ENCODE peak calls at places on chromosomes 11 and 22, in nine cellular contexts. P is PC-3, N is esophagus squamous epithelium, J is upper lobe of right lung, K is Peyer's patch, H is cardiac muscle cell, D is ovary, V is IMR-90, E is adrenal gland. G is an unnamed sample.

GRCh38 chr11:63277345-63277943 is 34.0 kb upstream of the SLC22A25 start:
- DNase-seq in H (peak; percentile 19), D (no peak), J (no peak), P (peak; percentile 36), V (no peak), K (no peak), E (no peak), N (no peak), G (no peak)

GRCh38 chr11:124971810-124972209 is 17.8 kb downstream of the CCDC15 start:
- DNase-seq in V (peak; percentile 7), H (no peak), K (no peak), D (no peak), P (peak; percentile 70), J (no peak), E (no peak), N (no peak), G (no peak)

GRCh38 chr11:74371269-74372039 is 26.8 kb downstream of the PGM2L1 start:
- DNase-seq in P (peak; percentile 94), H (no peak), J (no peak), E (no peak), V (peak; percentile 80), N (no peak), D (no peak), K (no peak), G (no peak)

GRCh38 chr11:11706022-11706421 is 84.2 kb upstream of the GALNT18 start:
- DNase-seq in N (no peak), P (peak; percentile 36), D (no peak), H (no peak), K (no peak), J (no peak), E (no peak), V (no peak), G (peak; percentile 13)

GRCh38 chr22:28435960-28436359 is 243.7 kb downstream of the TTC28 start:
- DNase-seq in P (peak; percentile 8), N (no peak), D (no peak), V (no peak), E (no peak), J (no peak), K (no peak), H (no peak), G (no peak)

GRCh38 chr22:29336751-29337490 is 21.4 kb upstream of the RASL10A start:
- DNase-seq in P (no peak), D (no peak), N (no peak), E (peak; percentile 52), H (no peak), K (no peak), V (no peak), J (no peak), G (no peak)

GRCh38 chr22:22327723-22328122 is 83.1 kb downstream of the VPREB1 start:
- DNase-seq in D (no peak), J (no peak), H (no peak), V (no peak), P (no peak), K (no peak), E (no peak), N (no peak), G (no peak)

GRCh38 chr11:66362481-66363147 is 8.9 kb downstream of the SLC29A2 start:
- DNase-seq in K (no peak), H (no peak), P (no peak), N (no peak), J (no peak), E (no peak), V (no peak), D (no peak), G (no peak)

GRCh38 chr11:114068327-114068726 is 8.8 kb downstream of the ZBTB16 start:
- DNase-seq in D (no peak), K (no peak), E (no peak), V (no peak), P (no peak), H (no peak), J (no peak), N (no peak), G (no peak)

GRCh38 chr11:114072978-114073377 is 13.5 kb downstream of the ZBTB16 start:
- DNase-seq in N (no peak), D (no peak), P (no peak), E (no peak), H (no peak), J (peak; percentile 10), V (no peak), K (no peak), G (no peak)

GRCh38 chr11:114073506-114074381 is 14.2 kb downstream of the ZBTB16 start:
- DNase-seq in K (no peak), P (no peak), J (no peak), E (no peak), H (no peak), V (no peak), D (no peak), N (no peak), G (no peak)

GRCh38 chr11:114074546-114075342 is 15.2 kb downstream of the ZBTB16 start:
- DNase-seq in D (no peak), K (no peak), E (peak; percentile 55), N (no peak), H (no peak), J (no peak), P (no peak), V (no peak), G (no peak)

DNA sequence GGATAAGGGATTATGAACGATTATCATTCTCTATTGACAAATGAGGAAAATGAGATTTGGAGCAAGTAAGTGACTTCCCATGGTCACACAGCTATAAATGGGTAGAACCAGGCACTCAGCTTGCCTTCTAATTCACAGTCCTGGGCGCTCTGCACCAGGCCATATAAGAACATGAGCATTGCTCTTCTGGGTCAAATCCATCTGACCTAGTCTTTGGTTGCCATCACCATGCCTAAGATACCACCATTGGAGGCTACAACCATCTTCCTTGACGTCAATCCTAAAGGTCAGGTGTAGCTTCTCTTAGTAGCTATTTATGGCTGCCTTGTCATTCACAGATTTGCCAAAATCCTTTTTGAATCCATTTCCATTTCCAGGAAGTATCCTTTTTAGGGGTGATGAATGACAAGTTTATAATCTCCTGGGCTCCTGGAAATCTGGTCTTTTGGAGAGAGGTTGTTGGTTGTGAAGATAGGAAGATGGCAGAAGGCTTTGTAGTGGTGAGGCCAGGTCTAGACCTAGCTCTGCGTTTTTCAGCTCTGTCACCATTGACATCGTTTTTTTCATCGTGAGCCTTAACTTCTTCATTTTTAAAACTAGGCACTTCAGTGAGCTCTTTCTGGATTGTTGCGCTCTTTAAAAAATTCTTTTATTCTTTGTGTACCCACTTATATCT is 11.1 kb downstream of the ZBTB16 start:
- DNase-seq in N (no peak), V (no peak), H (no peak), E (no peak), J (no peak), P (no peak), D (no peak), K (no peak), G (no peak)
- H3K4me1 ChIP-seq in N (peaks cover 5% of the 10 kb centered on the region), V (no peaks in the 10 kb centered on the region), H (peaks cover 10% of the 10 kb centered on the region), E (peaks cover 55% of the 10 kb centered on the region), J (peaks cover 59% of the 10 kb centered on the region), P (no peaks in the 10 kb centered on the region), D (peaks cover 30% of the 10 kb centered on the region), K (no peaks in the 10 kb centered on the region), G (no peaks in the 10 kb centered on the region)

DNA sequence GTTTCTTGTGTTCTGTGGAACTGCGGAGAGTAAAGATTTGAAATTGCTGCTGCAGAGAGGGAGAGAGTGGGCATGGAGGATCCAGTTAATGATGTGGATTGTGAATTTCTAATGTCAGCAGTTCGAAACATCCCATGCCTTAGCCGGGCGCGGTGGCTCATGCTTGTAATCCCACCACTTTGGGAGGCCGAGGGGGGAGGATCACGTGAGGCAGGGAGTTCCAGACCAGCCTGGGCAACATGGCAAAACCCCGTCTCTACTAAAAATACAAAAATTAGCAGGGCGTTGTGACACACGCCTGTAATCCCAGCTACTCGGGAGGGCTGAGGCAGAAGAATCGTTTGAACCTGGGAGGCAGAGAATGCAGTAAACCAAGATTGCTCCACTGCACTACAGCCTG is 1.1 kb upstream of the CAVIN3 start:
- DNase-seq in P (no peak), J (no peak), V (no peak), D (no peak), H (no peak), N (no peak), K (no peak), E (no peak), G (no peak)
- H3K4me3 ChIP-seq in P (no peak overlapping the region), J (peak overlapping the region; percentile 73), V (no peak overlapping the region), D (no peak overlapping the region), H (no peak overlapping the region), N (peak overlapping the region; percentile 76), K (no peak overlapping the region), E (no peak overlapping the region), G (no peak overlapping the region)

GRCh38 chr22:35154937-35155387 is 89.0 kb downstream of the ISX start:
- DNase-seq in K (peak; percentile 63), V (peak; percentile 35), N (no peak), P (peak; percentile 71), H (peak; percentile 82), J (peak; percentile 68), E (peak; percentile 61), D (peak; percentile 34), G (peak; percentile 78)
- TF ChIP-seq CTCF in K (no peak), V (peak; percentile 65), N (no peak), P (peak; percentile 75), H (peak; percentile 86), J (peak; percentile 64), E (peak; percentile 65), D (no peak), G (peak; percentile 92)

GRCh38 chr11:102426000-102426399 is 26.6 kb downstream of the TMEM123 start:
- DNase-seq in D (no peak), K (no peak), H (no peak), J (no peak), E (no peak), P (no peak), N (no peak), V (no peak), G (no peak)

GRCh38 chr11:102420547-102420946 is 32.0 kb downstream of the TMEM123 start:
- DNase-seq in P (no peak), N (no peak), E (no peak), H (no peak), K (no peak), D (no peak), J (no peak), V (no peak), G (no peak)

GRCh38 chr11:102426570-102426969 is 26.0 kb downstream of the TMEM123 start:
- DNase-seq in E (no peak), N (no peak), P (no peak), K (no peak), D (no peak), J (no peak), H (no peak), V (no peak), G (no peak)

GRCh38 chr11:102421262-102421661 is 31.3 kb downstream of the TMEM123 start:
- DNase-seq in V (no peak), K (no peak), D (no peak), N (no peak), E (no peak), P (no peak), H (no peak), J (no peak), G (no peak)

DNA sequence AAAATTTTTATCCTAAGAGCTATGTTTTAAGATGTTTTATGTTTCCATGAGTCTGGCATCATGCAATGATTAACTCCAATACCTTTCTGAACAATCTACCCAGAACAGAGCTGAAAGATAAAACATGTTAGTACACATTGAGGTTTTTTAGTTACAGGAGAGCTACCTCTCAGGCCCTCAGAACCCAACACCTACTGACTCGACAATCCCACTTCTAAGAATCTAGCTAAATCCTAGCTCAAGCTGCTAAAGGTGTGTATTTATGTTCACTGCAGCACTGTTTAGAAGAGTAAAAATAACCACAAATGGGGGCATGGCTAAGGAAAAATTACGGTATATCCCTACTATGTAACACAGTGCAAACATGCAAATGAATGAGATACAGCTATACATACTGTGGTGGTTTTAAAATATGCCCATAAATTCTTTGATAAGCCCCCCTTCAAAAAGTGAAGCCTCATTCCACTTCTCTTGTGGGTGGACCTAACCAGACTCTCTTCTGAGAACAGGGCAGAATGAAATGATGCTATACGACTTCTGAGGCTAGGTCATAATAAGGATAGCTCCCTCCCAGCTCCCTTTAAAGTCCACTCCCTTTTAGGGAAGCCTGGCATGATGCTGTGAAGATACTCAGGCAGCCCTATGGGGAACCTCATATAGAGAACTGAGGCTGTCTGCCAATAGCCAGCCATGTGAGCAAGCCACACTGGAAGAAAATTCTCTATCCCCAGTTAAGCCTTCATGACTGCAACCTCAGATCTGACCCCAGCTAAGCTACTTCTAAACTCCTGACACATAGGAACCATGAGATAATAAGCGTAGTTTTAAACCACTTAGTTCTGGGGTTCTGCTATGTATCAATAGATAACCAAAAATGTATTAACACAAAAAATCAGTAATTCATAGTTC is 29.5 kb downstream of the TMEM123 start:
- DNase-seq in V (no peak), H (no peak), J (no peak), P (no peak), E (peak; percentile 11), D (no peak), N (no peak), K (no peak), G (no peak)
- H3K4me1 ChIP-seq in V (no peaks in the 10 kb centered on the region), H (peaks cover 6% of the 10 kb centered on the region), J (no peaks in the 10 kb centered on the region), P (no peaks in the 10 kb centered on the region), E (no peaks in the 10 kb centered on the region), D (peaks cover 2% of the 10 kb centered on the region), N (no peaks in the 10 kb centered on the region), K (no peaks in the 10 kb centered on the region), G (no peaks in the 10 kb centered on the region)

G was measured in BE2C.